ENCODE peak calls at places on chromosomes 13 and 19, in seven cellular contexts. Q is uterus; Z is central memory CD4-positive, alpha-beta T cell; T is psoas muscle; M is AG08396; O is effector memory CD8-positive, alpha-beta T cell; U is stomach. I is an unnamed sample.

GRCh38 chr19:4369888-4370260 is 26.5 kb downstream of the MPND start:
- DNase-seq in Q (no peak), Z (peak), T (peak), M (no peak), O (peak), U (peak), I (no peak)

GRCh38 chr13:73851104-73851503 is 283.1 kb downstream of the KLF12 start:
- DNase-seq in Q (no peak), Z (no peak), T (no peak), M (no peak), O (no peak), U (no peak), I (no peak)

GRCh38 chr13:80989770-80990169 is 648.8 kb upstream of the SPRY2 start:
- DNase-seq in Q (no peak), Z (no peak), T (no peak), M (no peak), O (no peak), U (no peak), I (no peak)

GRCh38 chr19:50536662-50537305 is 23.1 kb upstream of the ASPDH start:
- DNase-seq in Q (no peak), Z (no peak), T (no peak), M (no peak), O (no peak), U (no peak), I (no peak)

GRCh38 chr19:56071151-56071550 is 49.9 kb downstream of the ZNF787 start:
- DNase-seq in Q (no peak), Z (no peak), T (no peak), M (no peak), O (no peak), U (no peak), I (no peak)

GRCh38 chr13:97267418-97268059 is 45.4 kb downstream of the MBNL2 start:
- DNase-seq in Q (no peak), Z (no peak), T (no peak), M (no peak), O (no peak), U (no peak), I (no peak)

GRCh38 chr13:91553584-91553983 is 155.2 kb downstream of the GPC5 start:
- DNase-seq in Q (no peak), Z (no peak), T (no peak), M (no peak), O (no peak), U (no peak), I (no peak)

GRCh38 chr19:58399903-58400637 is 4.6 kb downstream of the RNF225 start:
- DNase-seq in Q (no peak), Z (no peak), T (no peak), M (no peak), O (no peak), U (no peak), I (no peak)

GRCh38 chr19:56294557-56294956 is 20.1 kb downstream of the ZSCAN5A start:
- DNase-seq in Q (no peak), Z (no peak), T (no peak), M (no peak), O (no peak), U (no peak), I (no peak)

GRCh38 chr13:106373989-106374572 is 161.4 kb downstream of the EFNB2 start:
- DNase-seq in Q (peak), Z (no peak), T (no peak), M (no peak), O (no peak), U (no peak), I (no peak)

GRCh38 chr19:50705422-50706019 is 14.1 kb downstream of the SHANK1 start:
- DNase-seq in Q (no peak), Z (no peak), T (no peak), M (peak), O (no peak), U (no peak), I (no peak)

GRCh38 chr13:112842343-112842856 is 126.6 kb upstream of the MCF2L start:
- DNase-seq in Q (peak), Z (no peak), T (peak), M (no peak), O (no peak), U (no peak), I (peak)

GRCh38 chr13:38530492-38530891 is 156.4 kb upstream of the FREM2 start:
- DNase-seq in Q (no peak), Z (no peak), T (no peak), M (no peak), O (no peak), U (no peak), I (no peak)

GRCh38 chr19:41218249-41218614 is 791 bp upstream of the AXL start:
- DNase-seq in Q (no peak), Z (no peak), T (no peak), M (no peak), O (no peak), U (no peak), I (no peak)

GRCh38 chr19:40223135-40223822 is 3.2 kb downstream of the CCNP start:
- DNase-seq in Q (no peak), Z (peak), T (no peak), M (no peak), O (peak), U (peak), I (no peak)

GRCh38 chr19:14674764-14675163 is at the start of gene ADGRE3:
- DNase-seq in Q (no peak), Z (no peak), T (no peak), M (no peak), O (no peak), U (no peak), I (no peak)

GRCh38 chr19:18097993-18098890 is 664 bp downstream of the MAST3 start:
- DNase-seq in Q (no peak), Z (no peak), T (no peak), M (peak), O (no peak), U (no peak), I (no peak)

GRCh38 chr19:37594982-37595382 is 306 bp downstream of the ZNF540 start:
- DNase-seq in Q (peak), Z (peak), T (peak), M (peak), O (peak), U (peak), I (peak)

GRCh38 chr13:42788601-42789000 is 7.2 kb downstream of the FAM216B start:
- DNase-seq in Q (no peak), Z (no peak), T (no peak), M (no peak), O (no peak), U (no peak), I (no peak)

GRCh38 chr19:46413262-46414031 is at the start of gene CCDC8:
- DNase-seq in Q (peak), Z (no peak), T (peak), M (peak), O (no peak), U (no peak), I (peak)

GRCh38 chr19:34124828-34125227 is 47.5 kb upstream of the LSM14A start:
- DNase-seq in Q (no peak), Z (no peak), T (no peak), M (no peak), O (no peak), U (no peak), I (no peak)

GRCh38 chr13:25980255-25980654 is 71.6 kb downstream of the SHISA2 start:
- DNase-seq in Q (no peak), Z (no peak), T (no peak), M (no peak), O (no peak), U (no peak), I (no peak)

GRCh38 chr19:56272448-56272847 is at the start of gene EDDM13:
- DNase-seq in Q (no peak), Z (no peak), T (no peak), M (no peak), O (no peak), U (no peak), I (no peak)

GRCh38 chr19:51739466-51740213 is 12.0 kb downstream of the FPR1 start:
- DNase-seq in Q (no peak), Z (no peak), T (no peak), M (no peak), O (no peak), U (no peak), I (no peak)

GRCh38 chr19:13843104-13843921 is 33.6 kb upstream of the NANOS3 start:
- DNase-seq in Q (peak), Z (no peak), T (peak), M (peak), O (no peak), U (peak), I (no peak)

GRCh38 chr19:47275866-47276461 is 1.3 kb downstream of the INAFM1 start:
- DNase-seq in Q (peak), Z (no peak), T (peak), M (no peak), O (no peak), U (no peak), I (peak)

GRCh38 chr19:8877854-8878705 is 45.9 kb downstream of the MBD3L1 start:
- DNase-seq in Q (no peak), Z (no peak), T (no peak), M (no peak), O (no peak), U (no peak), I (no peak)

GRCh38 chr19:18940791-18941627 is at the start of gene HOMER3:
- DNase-seq in Q (peak), Z (peak), T (peak), M (peak), O (peak), U (peak), I (peak)

GRCh38 chr13:59700281-59700680 is 463.4 kb downstream of the DIAPH3 start:
- DNase-seq in Q (no peak), Z (no peak), T (no peak), M (no peak), O (no peak), U (no peak), I (no peak)

GRCh38 chr13:86572115-86572514 is 772.9 kb upstream of the SLITRK6 start:
- DNase-seq in Q (no peak), Z (no peak), T (no peak), M (no peak), O (no peak), U (no peak), I (no peak)

GRCh38 chr13:46675016-46675415 is 121.9 kb downstream of the ESD start:
- DNase-seq in Q (no peak), Z (no peak), T (no peak), M (no peak), O (no peak), U (no peak), I (no peak)

GRCh38 chr19:44072543-44073401 is 813 bp downstream of the ZNF284 start:
- DNase-seq in Q (no peak), Z (no peak), T (no peak), M (peak), O (no peak), U (no peak), I (no peak)

GRCh38 chr19:38731654-38732301 is 12.5 kb downstream of the CAPN12 start:
- DNase-seq in Q (peak), Z (no peak), T (no peak), M (no peak), O (no peak), U (peak), I (no peak)

GRCh38 chr13:29771247-29771646 is 79.2 kb downstream of the UBL3 start:
- DNase-seq in Q (no peak), Z (peak), T (no peak), M (no peak), O (no peak), U (no peak), I (no peak)

GRCh38 chr13:42378383-42378780 is 106.4 kb downstream of the AKAP11 start:
- DNase-seq in Q (no peak), Z (no peak), T (no peak), M (no peak), O (no peak), U (no peak), I (no peak)

GRCh38 chr19:15253513-15253912 is 21.3 kb upstream of the EPHX3 start:
- DNase-seq in Q (peak), Z (no peak), T (no peak), M (no peak), O (no peak), U (no peak), I (no peak)

GRCh38 chr13:39960206-39960605 is 304.7 kb downstream of the COG6 start:
- DNase-seq in Q (no peak), Z (no peak), T (no peak), M (no peak), O (no peak), U (no peak), I (no peak)